ENCODE peak calls at places on chromosomes 2 and 18, in four cellular contexts. C, Q, S and N are unnamed samples.

GRCh38 chr2:74002515-74003391 is 18.0 kb downstream of the TET3 start:
- DNase-seq in Q (peak), S (peak), C (peak), N (peak)

GRCh38 chr18:24534271-24534670 is 73.8 kb downstream of the HRH4 start:
- DNase-seq in S (no peak), C (no peak), Q (no peak), N (no peak)

GRCh38 chr18:55153346-55153745 is 194.1 kb upstream of the CCDC68 start:
- DNase-seq in Q (no peak), C (no peak), S (no peak), N (no peak)

GRCh38 chr2:181234429-181235410 is 222.5 kb upstream of the ITGA4 start:
- DNase-seq in C (no peak), S (no peak), Q (no peak), N (no peak)

GRCh38 chr18:45730832-45731545 is 7.0 kb downstream of the SLC14A1 start:
- DNase-seq in Q (no peak), C (no peak), S (no peak), N (no peak)

GRCh38 chr2:191302459-191303155 is 57.4 kb downstream of the MYO1B start:
- DNase-seq in S (no peak), Q (peak), C (no peak), N (no peak)

GRCh38 chr18:41938445-41938844 is 16.6 kb upstream of the PIK3C3 start:
- DNase-seq in Q (peak), C (no peak), S (no peak), N (no peak)

GRCh38 chr2:38152093-38152492 is 76.1 kb upstream of the CYP1B1 start:
- DNase-seq in S (no peak), Q (no peak), C (no peak), N (no peak)

GRCh38 chr2:16578081-16578480 is 87.6 kb downstream of the CYRIA start:
- DNase-seq in Q (no peak), S (no peak), C (no peak), N (no peak)

GRCh38 chr2:207792244-207792785 is 22.6 kb upstream of the FZD5 start:
- DNase-seq in C (no peak), S (no peak), Q (peak), N (no peak)

GRCh38 chr2:74046441-74046840 is 61.7 kb downstream of the TET3 start:
- DNase-seq in C (no peak), Q (no peak), S (no peak), N (no peak)

GRCh38 chr2:85536479-85536878 is 2.5 kb upstream of the MAT2A start:
- DNase-seq in S (no peak), Q (peak), C (no peak), N (no peak)

GRCh38 chr2:202064206-202064880 is 8.7 kb upstream of the KIAA2012 start:
- DNase-seq in C (no peak), Q (peak), S (no peak), N (no peak)

GRCh38 chr2:150169230-150169629 is 318.2 kb downstream of the RND3 start:
- DNase-seq in Q (peak), C (no peak), S (no peak), N (peak)

GRCh38 chr2:135662088-135662487 is 79.6 kb upstream of the UBXN4 start:
- DNase-seq in C (no peak), Q (no peak), S (no peak), N (no peak)

GRCh38 chr2:49934481-49934880 is 780.2 kb upstream of the FSHR start:
- DNase-seq in S (no peak), C (no peak), Q (no peak), N (no peak)

GRCh38 chr2:120765911-120766757 is 30.5 kb downstream of the GLI2 start:
- DNase-seq in Q (no peak), S (no peak), C (no peak), N (peak)

GRCh38 chr2:120254178-120254577 is 1.5 kb downstream of the RALB start:
- DNase-seq in Q (no peak), S (no peak), C (no peak), N (no peak)

GRCh38 chr2:38178142-38178541 is 102.2 kb upstream of the CYP1B1 start:
- DNase-seq in S (no peak), Q (peak), C (no peak), N (peak)

GRCh38 chr2:237306083-237306786 is 107.7 kb downstream of the COL6A3 start:
- DNase-seq in C (no peak), S (no peak), Q (no peak), N (no peak)

GRCh38 chr2:55999790-56000189 is 76.2 kb upstream of the EFEMP1 start:
- DNase-seq in S (no peak), C (no peak), Q (no peak), N (no peak)

GRCh38 chr18:23453657-23454011 is 547 bp downstream of the RIOK3 start:
- DNase-seq in Q (peak), C (no peak), S (no peak), N (no peak)

GRCh38 chr2:108492364-108492763 is 41.9 kb upstream of the LIMS1 start:
- DNase-seq in S (no peak), C (no peak), Q (peak), N (no peak)

GRCh38 chr2:235026649-235027557 is 75.1 kb downstream of the SH3BP4 start:
- DNase-seq in C (no peak), Q (peak), S (no peak), N (no peak)

GRCh38 chr18:5142131-5142530 is 54.9 kb downstream of the AKAIN1 start:
- DNase-seq in S (no peak), C (no peak), Q (no peak), N (no peak)

GRCh38 chr2:177554365-177554764 is 161.8 kb downstream of the AGPS start:
- DNase-seq in C (no peak), S (no peak), Q (no peak), N (no peak)

GRCh38 chr2:128300621-128301020 is 18.0 kb downstream of the HS6ST1 start:
- DNase-seq in S (no peak), C (no peak), Q (no peak), N (no peak)

GRCh38 chr2:192499476-192499875 is 304.7 kb upstream of the TMEFF2 start:
- DNase-seq in C (no peak), S (no peak), Q (peak), N (no peak)

GRCh38 chr18:34611904-34612303 is 98.2 kb upstream of the DTNA start:
- DNase-seq in Q (no peak), S (no peak), C (no peak), N (no peak)

GRCh38 chr18:74131124-74131523 is 16.5 kb downstream of the FBXO15 start:
- DNase-seq in C (no peak), Q (no peak), S (no peak), N (no peak)

GRCh38 chr18:31102941-31103340 is 720 bp upstream of the DSC2 start:
- DNase-seq in Q (peak), S (no peak), C (no peak), N (no peak)

GRCh38 chr2:2098458-2099167 is 232.5 kb downstream of the MYT1L start:
- DNase-seq in S (no peak), Q (no peak), C (no peak), N (no peak)

GRCh38 chr2:2104331-2104730 is 226.7 kb downstream of the MYT1L start:
- DNase-seq in S (no peak), Q (no peak), C (no peak), N (no peak)

GRCh38 chr2:2102870-2103269 is 228.2 kb downstream of the MYT1L start:
- DNase-seq in C (no peak), Q (no peak), S (no peak), N (no peak)

GRCh38 chr2:2103320-2103719 is 227.8 kb downstream of the MYT1L start:
- DNase-seq in Q (no peak), C (no peak), S (no peak), N (no peak)

DNA sequence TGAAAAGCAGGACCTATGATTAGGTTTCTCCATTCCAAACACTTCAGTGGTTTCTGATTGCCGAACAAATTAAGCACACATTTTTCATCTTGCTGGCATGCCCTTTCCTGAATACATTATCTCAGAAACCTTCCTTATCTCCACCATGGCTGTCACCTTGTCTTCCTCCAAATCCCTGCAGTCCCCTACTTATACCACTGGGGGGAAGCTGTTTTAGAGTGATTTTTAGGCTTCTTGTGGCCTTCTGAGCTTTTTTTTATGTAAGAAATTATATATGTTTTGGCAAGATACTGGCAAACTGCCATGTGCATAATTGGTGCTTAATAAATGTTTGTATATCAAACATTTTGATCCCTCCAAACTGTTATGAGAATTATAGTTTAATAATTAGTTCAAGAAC is 229.2 kb downstream of the MYT1L start:
- DNase-seq in Q (peak), S (no peak), C (no peak), N (no peak)
- TF ChIP-seq CTCF in Q (peak), S (peak), C (peak), N (no peak)

DNA sequence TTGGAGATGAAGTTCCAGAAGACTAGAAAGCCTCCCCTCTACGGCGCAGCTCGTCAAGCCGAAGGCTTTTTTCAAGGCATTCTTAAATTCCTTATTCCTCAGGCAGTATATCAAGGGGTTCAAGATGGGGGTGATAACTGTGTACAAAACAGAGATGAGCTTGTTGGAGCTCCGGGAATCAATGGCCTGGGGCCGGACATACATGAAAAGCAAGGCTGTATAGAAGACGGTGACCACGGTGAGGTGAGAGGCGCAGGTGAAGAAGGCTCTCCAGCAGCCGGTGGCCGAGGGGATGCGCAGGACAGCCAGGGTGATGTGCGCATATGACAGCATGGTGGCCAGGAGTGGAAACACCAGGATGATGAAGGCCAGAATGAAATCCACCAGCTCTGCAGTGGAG is 8.2 kb downstream of the OR6B3 start:
- DNase-seq in C (no peak), Q (no peak), S (no peak), N (no peak)
- TF ChIP-seq CTCF in C (no peak), Q (no peak), S (no peak), N (no peak)

DNA sequence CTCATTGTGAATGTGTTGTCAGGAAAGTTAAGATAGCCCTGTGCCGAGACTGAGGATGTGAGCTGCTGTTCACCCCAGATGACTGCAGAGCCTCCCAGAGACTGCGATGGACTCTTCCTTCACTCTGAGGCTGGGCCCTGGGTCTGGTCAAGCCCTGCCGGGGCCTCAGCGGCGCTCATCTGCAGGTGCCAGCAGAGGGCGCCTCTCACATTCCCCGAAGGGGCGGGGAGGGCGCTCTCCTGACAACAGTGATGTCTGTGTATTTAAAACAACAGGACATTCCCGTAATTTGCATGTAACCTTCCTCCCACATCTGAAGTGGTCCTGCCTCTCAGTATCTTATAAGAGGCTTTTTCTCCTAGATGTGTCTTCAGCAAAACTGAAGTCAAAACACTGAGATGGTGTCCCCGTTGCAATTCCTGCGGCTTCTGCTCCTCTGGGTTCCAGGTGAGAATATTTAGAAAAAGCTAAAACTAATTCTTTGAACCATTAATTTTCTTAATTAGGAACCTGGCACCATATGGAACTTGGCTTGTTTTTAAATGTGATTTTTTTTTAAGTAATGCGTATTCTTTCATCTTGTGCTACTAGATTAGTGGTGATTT is 1377.9 kb downstream of the RPIA start:
- DNase-seq in S (no peak), C (peak), Q (no peak), N (no peak)
- TF ChIP-seq CTCF in S (no peak), C (peak), Q (no peak), N (no peak)

GRCh38 chr2:230592775-230593174 is 119.9 kb upstream of the CAB39 start:
- DNase-seq in Q (no peak), S (no peak), C (no peak), N (no peak)
- TF ChIP-seq CTCF in Q (no peak), S (no peak), C (no peak), N (no peak)

DNA sequence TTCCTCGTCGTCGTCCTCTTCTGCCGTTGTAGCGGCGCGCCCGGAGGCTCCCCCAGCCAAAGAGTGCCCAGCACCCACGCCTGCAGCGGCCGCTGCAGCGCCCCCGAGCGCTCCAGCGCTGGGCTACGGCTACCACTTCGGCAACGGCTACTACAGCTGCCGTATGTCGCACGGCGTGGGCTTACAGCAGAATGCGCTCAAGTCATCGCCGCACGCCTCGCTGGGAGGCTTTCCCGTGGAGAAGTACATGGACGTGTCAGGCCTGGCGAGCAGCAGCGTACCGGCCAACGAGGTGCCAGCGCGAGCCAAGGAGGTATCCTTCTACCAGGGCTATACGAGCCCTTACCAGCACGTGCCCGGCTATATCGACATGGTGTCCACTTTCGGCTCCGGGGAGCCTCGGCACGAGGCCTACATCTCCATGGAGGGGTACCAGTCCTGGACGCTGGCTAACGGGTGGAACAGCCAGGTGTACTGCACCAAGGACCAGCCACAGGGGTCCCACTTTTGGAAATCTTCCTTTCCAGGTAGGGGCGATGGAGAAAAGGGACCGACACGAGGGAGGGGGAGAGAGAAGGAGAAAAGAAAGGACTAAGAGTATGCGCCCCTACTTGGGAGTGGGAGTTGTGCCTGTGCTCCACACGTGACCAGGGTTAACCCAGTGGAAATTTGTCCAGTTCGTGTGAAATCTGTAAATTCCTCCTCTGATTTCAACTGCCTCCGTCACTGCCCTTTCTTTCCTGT is 796 bp downstream of the HOXD13 start:
- DNase-seq in Q (no peak), S (peak), C (no peak), N (no peak)
- TF ChIP-seq CTCF in Q (no peak), S (no peak), C (no peak), N (no peak)

DNA sequence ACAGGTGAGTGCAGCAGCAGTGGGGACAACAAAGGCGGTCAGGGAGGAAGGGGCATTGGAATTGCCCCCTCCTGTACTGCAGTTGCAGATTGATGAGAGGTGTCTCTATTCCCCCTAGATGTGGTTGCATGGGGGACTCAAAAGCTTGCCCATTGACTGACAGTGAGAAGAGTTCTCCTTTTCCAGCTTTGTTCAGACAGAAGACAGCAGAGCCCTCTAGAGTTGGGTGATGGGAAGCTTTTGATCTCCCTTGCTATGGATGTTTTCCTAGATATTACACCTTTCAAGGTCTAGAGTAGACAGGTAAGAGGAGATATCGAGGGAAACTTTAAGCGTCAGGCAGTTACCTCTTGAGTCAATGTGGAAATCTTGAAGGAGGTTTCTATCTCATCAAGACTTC is 2.9 kb downstream of the PROKR1 start:
- DNase-seq in C (no peak), Q (peak), S (no peak), N (no peak)
- TF ChIP-seq CTCF in C (no peak), Q (peak), S (no peak), N (no peak)

DNA sequence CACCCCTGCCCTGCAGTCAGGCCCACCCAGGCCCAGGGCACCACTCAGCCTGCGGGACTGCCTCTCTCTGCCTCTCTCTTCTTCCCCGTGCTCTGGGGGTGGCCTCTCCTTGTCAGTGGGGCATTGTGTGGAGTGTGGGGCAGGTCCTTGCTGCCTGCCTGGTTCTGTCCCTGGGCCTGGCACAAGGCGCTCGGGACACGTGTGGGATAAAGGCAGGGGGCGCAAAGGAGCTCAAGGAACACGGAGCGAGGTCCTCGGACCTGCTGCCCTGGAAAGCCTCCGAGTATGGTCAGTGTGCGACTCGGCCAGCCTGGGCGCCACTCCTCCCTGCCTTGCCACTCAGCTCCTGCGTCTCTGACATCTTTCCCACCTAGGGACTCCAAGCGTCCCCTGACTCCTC is 262.2 kb downstream of the HDAC4 start:
- DNase-seq in C (no peak), Q (no peak), S (no peak), N (no peak)
- TF ChIP-seq CTCF in C (no peak), Q (no peak), S (no peak), N (no peak)

GRCh38 chr18:7805880-7806279 is 238.8 kb downstream of the PTPRM start:
- DNase-seq in Q (no peak), C (no peak), S (no peak), N (no peak)
- TF ChIP-seq CTCF in Q (no peak), C (peak), S (no peak), N (no peak)

DNA sequence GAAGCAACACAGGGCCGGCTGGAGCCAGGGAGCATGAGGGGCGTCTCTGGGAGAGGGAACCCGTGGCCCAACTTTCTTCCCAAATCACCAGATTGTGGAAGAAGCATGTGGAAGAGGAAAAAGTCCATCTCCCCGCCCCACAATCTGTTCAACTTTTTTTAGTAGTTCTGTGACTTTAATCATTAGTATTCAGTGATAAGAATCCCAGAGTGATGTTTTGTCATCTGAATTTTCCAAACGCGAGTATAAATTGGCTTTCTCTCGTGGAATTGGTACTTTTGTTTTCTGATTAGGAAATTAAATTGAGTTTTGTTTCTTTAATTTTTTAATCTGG is 134.9 kb upstream of the EPC2 start:
- DNase-seq in Q (no peak), C (no peak), S (no peak), N (no peak)
- TF ChIP-seq CTCF in Q (no peak), C (no peak), S (no peak), N (no peak)

DNA sequence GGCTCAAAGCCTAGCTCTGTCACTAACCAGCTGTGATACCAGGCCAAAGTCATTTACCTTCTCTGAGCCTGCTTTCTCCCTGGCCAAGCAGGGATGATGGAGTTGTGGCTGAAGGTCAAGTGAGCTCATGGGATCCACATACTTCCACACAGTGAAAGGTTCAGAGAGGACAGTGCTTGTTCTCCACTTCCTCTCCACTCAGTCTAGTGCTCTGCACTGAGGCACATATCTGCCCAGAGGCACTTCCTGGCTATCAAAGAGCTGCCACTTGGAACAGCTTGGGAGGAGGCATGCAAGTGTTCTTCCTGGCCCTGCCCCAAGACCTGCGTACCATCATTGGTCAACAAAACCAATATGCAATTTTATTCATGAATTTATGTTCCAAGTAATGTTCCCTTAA is 72.0 kb downstream of the RNF152 start:
- DNase-seq in S (no peak), C (no peak), Q (peak), N (no peak)
- TF ChIP-seq CTCF in S (no peak), C (no peak), Q (no peak), N (no peak)